ENCODE peak calls at places on chromosomes 13 and 19, in six cellular contexts. K is GM13976; L is AG04450; Q is fibroblast of mammary gland; G is CD8-positive, alpha-beta T cell; N is omental fat pad. H is an unnamed sample.

GRCh38 chr19:3407556-3408516 is 41.5 kb downstream of the NFIC start:
- DNase-seq in N (no peak), Q (peak), G (no peak), K (no peak), L (no peak), H (no peak)

GRCh38 chr13:66558511-66558910 is 671.6 kb downstream of the PCDH9 start:
- DNase-seq in K (no peak), L (no peak), Q (peak), N (no peak), G (no peak), H (no peak)

GRCh38 chr13:25067054-25067453 is 28.9 kb upstream of the PABPC3 start:
- DNase-seq in Q (no peak), L (no peak), N (no peak), K (no peak), G (no peak), H (no peak)

GRCh38 chr13:74129500-74130144 is 4.6 kb downstream of the KLF12 start:
- DNase-seq in K (no peak), G (peak), Q (peak), L (no peak), N (no peak), H (no peak)

GRCh38 chr19:2720777-2721569 is at the start of gene DIRAS1:
- DNase-seq in N (no peak), Q (no peak), G (no peak), K (no peak), L (no peak), H (peak)

GRCh38 chr13:114313061-114313860 is 1.0 kb upstream of the CHAMP1 start:
- DNase-seq in Q (peak), G (no peak), L (no peak), N (no peak), K (peak), H (no peak)

GRCh38 chr13:112873851-112874750 is 94.9 kb upstream of the MCF2L start:
- DNase-seq in Q (peak), N (peak), G (peak), K (peak), L (peak), H (peak)

GRCh38 chr13:80214050-80214449 is 126.9 kb downstream of the SPRY2 start:
- DNase-seq in G (no peak), N (no peak), Q (no peak), K (no peak), L (no peak), H (no peak)

GRCh38 chr13:76086729-76087128 is 450.6 kb downstream of the LMO7 start:
- DNase-seq in N (no peak), L (no peak), G (no peak), Q (no peak), K (no peak), H (no peak)

GRCh38 chr13:71864094-71864980 is 2.7 kb downstream of the DACH1 start:
- DNase-seq in K (peak), G (no peak), N (no peak), L (no peak), Q (no peak), H (peak)

GRCh38 chr19:39843919-39844793 is 2.0 kb downstream of the FBL start:
- DNase-seq in G (peak), K (no peak), N (no peak), Q (peak), L (peak), H (no peak)

GRCh38 chr13:40447857-40448256 is 218.6 kb downstream of the FOXO1 start:
- DNase-seq in K (no peak), L (no peak), N (no peak), Q (no peak), G (no peak), H (no peak)

GRCh38 chr13:83350569-83350968 is 531.7 kb downstream of the SLITRK1 start:
- DNase-seq in N (no peak), G (no peak), K (no peak), Q (peak), L (no peak), H (no peak)

GRCh38 chr13:23679214-23679613 is 109.0 kb downstream of the TNFRSF19 start:
- DNase-seq in Q (peak), L (no peak), G (no peak), N (no peak), K (no peak), H (no peak)

GRCh38 chr19:3964256-3965194 is 6.4 kb downstream of the DAPK3 start:
- DNase-seq in G (no peak), N (no peak), K (no peak), Q (no peak), L (no peak), H (no peak)

GRCh38 chr19:383922-384800 is 24.8 kb downstream of the C2CD4C start:
- DNase-seq in L (no peak), G (no peak), Q (no peak), K (no peak), N (peak), H (peak)

GRCh38 chr19:6744381-6745288 is 5.2 kb downstream of the TRIP10 start:
- DNase-seq in N (no peak), K (no peak), Q (peak), G (no peak), L (peak), H (peak)

GRCh38 chr13:33728271-33729037 is 89.5 kb upstream of the RFC3 start:
- DNase-seq in Q (peak), G (no peak), L (no peak), K (peak), N (no peak), H (no peak)

GRCh38 chr13:21573920-21574712 is 29.9 kb downstream of the MICU2 start:
- DNase-seq in N (no peak), Q (no peak), G (no peak), L (no peak), K (no peak), H (no peak)

GRCh38 chr13:46934749-46935148 is 37.9 kb upstream of the HTR2A start:
- DNase-seq in L (no peak), N (no peak), Q (peak), G (no peak), K (no peak), H (no peak)

GRCh38 chr13:19713186-19713965 is 69.4 kb downstream of the PSPC1 start:
- DNase-seq in N (no peak), G (no peak), Q (peak), K (no peak), L (peak), H (no peak)

GRCh38 chr13:79491715-79492114 is 10.8 kb downstream of the NDFIP2 start:
- DNase-seq in L (no peak), Q (peak), K (no peak), G (no peak), N (no peak), H (no peak)

GRCh38 chr19:29503140-29503758 is 22.5 kb upstream of the VSTM2B start:
- DNase-seq in L (no peak), G (no peak), Q (no peak), K (no peak), N (no peak), H (no peak)

GRCh38 chr19:4172861-4173473 is 9.4 kb downstream of the SIRT6 start:
- DNase-seq in L (no peak), N (peak), Q (no peak), K (peak), G (peak), H (peak)

GRCh38 chr19:48330012-48330681 is 4.8 kb downstream of the EMP3 start:
- DNase-seq in L (no peak), N (no peak), Q (peak), G (peak), K (peak), H (peak)

GRCh38 chr19:46731584-46731983 is 14.3 kb upstream of the FKRP start:
- DNase-seq in L (no peak), N (no peak), K (no peak), G (no peak), Q (no peak), H (no peak)

GRCh38 chr13:99948907-99949656 is 22.5 kb downstream of the ZIC5 start:
- DNase-seq in K (no peak), Q (no peak), L (no peak), G (no peak), N (no peak), H (no peak)

GRCh38 chr13:67229438-67230242 is 496 bp downstream of the PCDH9 start:
- DNase-seq in G (no peak), Q (no peak), N (no peak), L (no peak), K (no peak), H (no peak)

GRCh38 chr19:15200575-15201364 is at the start of gene NOTCH3:
- DNase-seq in G (no peak), Q (no peak), K (no peak), N (no peak), L (no peak), H (no peak)

GRCh38 chr19:17655751-17656480 is 32.2 kb downstream of the UNC13A start:
- DNase-seq in L (no peak), K (no peak), G (no peak), N (no peak), Q (no peak), H (no peak)

GRCh38 chr13:48410199-48410598 is 2.7 kb downstream of the LPAR6 start:
- DNase-seq in L (no peak), N (no peak), K (no peak), Q (no peak), G (no peak), H (no peak)

GRCh38 chr13:31042501-31043165 is 110.2 kb downstream of the TEX26 start:
- DNase-seq in K (no peak), G (no peak), L (no peak), Q (no peak), N (no peak), H (peak)

GRCh38 chr19:42154471-42155323 is 22.5 kb upstream of the POU2F2 start:
- DNase-seq in Q (no peak), N (no peak), L (no peak), G (no peak), K (peak), H (no peak)

GRCh38 chr19:18879579-18880373 is 16.2 kb downstream of the CERS1 start:
- DNase-seq in G (no peak), L (no peak), N (no peak), K (no peak), Q (peak), H (no peak)

GRCh38 chr19:18878858-18879578 is 16.9 kb downstream of the CERS1 start:
- DNase-seq in K (no peak), L (no peak), G (no peak), N (no peak), Q (no peak), H (no peak)

GRCh38 chr19:18878058-18878797 is 17.7 kb downstream of the CERS1 start:
- DNase-seq in N (no peak), G (no peak), L (no peak), Q (no peak), K (no peak), H (no peak)

GRCh38 chr19:18883530-18884304 is 12.2 kb downstream of the CERS1 start:
- DNase-seq in G (no peak), K (no peak), N (no peak), L (no peak), Q (no peak), H (no peak)

DNA sequence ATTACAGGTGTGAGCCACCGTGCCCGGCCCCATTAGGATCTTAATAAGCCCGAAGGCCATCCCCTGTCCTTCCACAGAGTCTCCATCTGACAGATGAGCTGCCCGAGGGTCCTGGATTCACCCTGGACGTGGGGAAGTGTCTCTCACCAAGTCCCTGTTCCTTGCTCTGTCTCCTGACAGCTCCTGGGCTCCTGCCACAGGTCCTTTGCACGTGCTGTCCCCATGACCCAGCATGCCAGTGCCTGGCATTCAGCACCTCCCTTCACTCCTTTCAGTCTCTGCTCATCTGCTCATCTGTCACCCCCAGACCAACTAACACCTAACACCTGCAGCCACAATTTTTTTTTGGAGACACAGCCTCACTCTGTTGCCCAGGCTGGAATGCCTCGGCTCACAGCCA is 14.5 kb downstream of the CERS1 start:
- DNase-seq in L (no peak), K (no peak), G (no peak), N (no peak), Q (no peak), H (no peak)
- TF ChIP-seq CTCF in L (no peak), K (no peak), G (no peak), N (no peak), Q (no peak), H (no peak)

GRCh38 chr19:5561559-5561958 is 6.2 kb downstream of the TINCR start:
- DNase-seq in K (no peak), L (no peak), Q (no peak), N (no peak), G (no peak), H (no peak)
- TF ChIP-seq CTCF in K (peak), L (peak), Q (peak), N (no peak), G (no peak), H (peak)

GRCh38 chr19:58516964-58517833 is 2.4 kb downstream of the ZBTB45 start:
- DNase-seq in N (no peak), G (no peak), K (no peak), L (no peak), Q (no peak), H (no peak)

GRCh38 chr19:58518261-58519086 is 1.1 kb downstream of the ZBTB45 start:
- DNase-seq in L (no peak), G (no peak), N (no peak), K (no peak), Q (no peak), H (no peak)

GRCh38 chr19:58520257-58520599 is 618 bp upstream of the ZBTB45 start:
- DNase-seq in L (no peak), Q (no peak), G (no peak), N (no peak), K (no peak), H (no peak)

GRCh38 chr19:58519355-58520256 is at the start of gene ZBTB45:
- DNase-seq in G (peak), Q (peak), K (peak), L (peak), N (peak), H (peak)

GRCh38 chr19:58519087-58519354 is 589 bp downstream of the ZBTB45 start:
- DNase-seq in L (no peak), K (peak), N (peak), Q (peak), G (peak), H (peak)
- TF ChIP-seq CTCF in L (peak), K (peak), N (no peak), Q (peak), G (no peak), H (no peak)

GRCh38 chr19:58372311-58373133 is 8.3 kb downstream of the ZNF837 start:
- DNase-seq in G (no peak), L (no peak), N (no peak), K (no peak), Q (no peak), H (no peak)
- TF ChIP-seq CTCF in G (no peak), L (peak), N (no peak), K (no peak), Q (peak), H (peak)

DNA sequence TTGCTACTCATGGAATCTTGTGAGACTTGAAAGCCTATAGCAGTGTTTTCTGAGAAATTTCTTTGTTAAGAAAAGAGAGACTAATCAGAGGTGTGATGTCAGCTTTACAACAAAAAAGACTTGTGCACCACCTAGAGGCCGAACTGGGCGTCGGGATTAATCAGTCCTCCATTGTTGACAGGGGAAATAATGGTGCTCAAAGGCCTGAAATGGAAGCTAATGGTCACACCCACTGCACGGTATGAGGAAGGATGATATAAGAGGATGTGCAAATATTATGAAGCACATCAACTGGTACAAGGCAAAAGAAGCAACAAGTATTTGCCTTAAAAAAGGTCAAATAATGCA is 480.2 kb upstream of the MIR17HG start:
- DNase-seq in K (peak), L (peak), N (peak), G (no peak), Q (peak), H (peak)
- TF ChIP-seq CTCF in K (peak), L (peak), N (no peak), G (no peak), Q (peak), H (peak)

GRCh38 chr19:30686252-30686762 is 314.1 kb downstream of the ZNF536 start:
- DNase-seq in L (no peak), G (no peak), N (no peak), K (no peak), Q (peak), H (no peak)
- TF ChIP-seq CTCF in L (no peak), G (no peak), N (no peak), K (no peak), Q (peak), H (no peak)

GRCh38 chr13:109301711-109302110 is 484.7 kb downstream of the IRS2 start:
- DNase-seq in Q (no peak), G (no peak), N (no peak), L (no peak), K (no peak), H (peak)

GRCh38 chr13:109293166-109293565 is 493.2 kb downstream of the IRS2 start:
- DNase-seq in L (no peak), Q (no peak), N (no peak), G (no peak), K (no peak), H (no peak)

GRCh38 chr13:109301276-109301675 is 485.1 kb downstream of the IRS2 start:
- DNase-seq in Q (no peak), N (no peak), L (no peak), G (no peak), K (no peak), H (peak)

DNA sequence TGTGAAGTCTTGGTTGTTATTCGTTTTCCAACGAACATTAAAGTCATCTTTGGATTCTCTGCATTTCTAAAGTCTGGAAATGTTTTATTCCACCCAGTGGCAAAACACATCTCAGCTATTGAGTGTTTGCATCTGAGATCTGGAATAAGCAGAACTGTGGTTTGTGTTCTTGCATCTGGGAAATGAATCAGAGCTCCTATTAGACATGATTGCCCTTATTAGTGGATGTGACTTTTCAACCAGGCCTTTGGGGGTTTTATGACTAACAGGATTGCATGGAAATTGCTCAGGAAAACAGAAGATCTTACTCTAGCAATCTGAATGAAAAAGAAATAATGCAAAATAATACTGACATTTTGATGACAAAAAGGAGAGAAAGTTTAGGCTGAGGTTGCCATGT is 488.8 kb downstream of the IRS2 start:
- DNase-seq in L (peak), N (no peak), G (no peak), K (no peak), Q (peak), H (no peak)
- TF ChIP-seq CTCF in L (no peak), N (no peak), G (no peak), K (no peak), Q (no peak), H (no peak)

GRCh38 chr13:86174632-86175031 is 375.4 kb upstream of the SLITRK6 start:
- DNase-seq in G (no peak), Q (no peak), N (no peak), K (no peak), L (no peak), H (no peak)
- TF ChIP-seq CTCF in G (no peak), Q (no peak), N (no peak), K (no peak), L (no peak), H (no peak)